ENCODE peak calls at places on chromosome 4, in six cellular contexts. V is lower lobe of right lung, J is tibial artery, Q is astrocyte of the spinal cord, M is fibroblast of lung, I is body of pancreas. A is an unnamed sample.

GRCh38 chr4:108991929-108992328 is 229.1 kb upstream of the ETNPPL start:
- DNase-seq in I (no peak), M (peak; percentile 87), J (no peak), Q (peak; percentile 75), V (no peak), A (no peak)

GRCh38 chr4:67933755-67934154 is 29.5 kb downstream of the TMPRSS11A start:
- DNase-seq in M (peak; percentile 71), V (no peak), J (no peak), Q (no peak), I (no peak), A (no peak)

GRCh38 chr4:139582044-139582443 is 26.0 kb upstream of the SETD7 start:
- DNase-seq in M (peak; percentile 20), J (no peak), V (no peak), I (no peak), Q (no peak), A (no peak)

GRCh38 chr4:48329976-48330375 is 11.4 kb upstream of the SLAIN2 start:
- DNase-seq in Q (peak; percentile 91), M (peak; percentile 92), I (no peak), V (no peak), J (no peak), A (no peak)

GRCh38 chr4:169117591-169118081 is 107.6 kb upstream of the CBR4 start:
- DNase-seq in I (no peak), V (no peak), M (peak; percentile 85), Q (peak; percentile 77), J (no peak), A (no peak)

GRCh38 chr4:142473218-142473959 is 372.7 kb downstream of the INPP4B start:
- DNase-seq in J (no peak), Q (no peak), I (peak; percentile 41), M (no peak), V (peak; percentile 46), A (no peak)

GRCh38 chr4:77619408-77619807 is 13.8 kb downstream of the CXCL13 start:
- DNase-seq in J (no peak), I (peak; percentile 56), M (no peak), V (no peak), Q (no peak), A (no peak)

GRCh38 chr4:182770969-182771330 is 146.2 kb downstream of the DCTD start:
- DNase-seq in I (no peak), V (no peak), J (no peak), Q (peak; percentile 48), M (peak; percentile 27), A (no peak)

GRCh38 chr4:118270492-118270891 is 82.3 kb downstream of the PRSS12 start:
- DNase-seq in I (no peak), Q (peak; percentile 72), J (no peak), V (no peak), M (peak; percentile 39), A (no peak)

GRCh38 chr4:53576676-53577372 is 14.5 kb downstream of the LNX1 start:
- DNase-seq in J (no peak), I (no peak), V (no peak), M (peak; percentile 43), Q (peak; percentile 50), A (no peak)

GRCh38 chr4:89657931-89658700 is 178.8 kb downstream of the SNCA start:
- DNase-seq in I (no peak), M (peak; percentile 25), J (no peak), V (no peak), Q (peak; percentile 57), A (no peak)

GRCh38 chr4:15670576-15670975 is 11.1 kb upstream of the FAM200B start:
- DNase-seq in M (no peak), J (no peak), V (no peak), I (no peak), Q (no peak), A (no peak)

GRCh38 chr4:124993838-124994237 is 281.3 kb upstream of the ANKRD50 start:
- DNase-seq in I (no peak), M (no peak), Q (no peak), V (no peak), J (no peak), A (no peak)

GRCh38 chr4:95728145-95728544 is 111.7 kb upstream of the PDHA2 start:
- DNase-seq in M (peak; percentile 78), Q (peak; percentile 53), V (no peak), I (no peak), J (peak; percentile 26), A (no peak)

GRCh38 chr4:30818541-30818940 is 98.4 kb downstream of the PCDH7 start:
- DNase-seq in M (no peak), Q (no peak), I (no peak), V (no peak), J (no peak), A (no peak)

GRCh38 chr4:84952004-84952403 is 14.5 kb downstream of the WDFY3 start:
- DNase-seq in M (peak; percentile 92), V (no peak), J (no peak), Q (peak; percentile 61), I (no peak), A (peak; percentile 35)

GRCh38 chr4:78565971-78566372 is 14.4 kb downstream of the ANXA3 start:
- DNase-seq in V (no peak), J (no peak), M (peak; percentile 88), Q (no peak), I (no peak), A (no peak)

GRCh38 chr4:104457308-104457981 is 37.2 kb downstream of the CXXC4 start:
- DNase-seq in Q (no peak), M (no peak), J (no peak), V (no peak), I (no peak), A (no peak)

GRCh38 chr4:104465620-104466019 is 29.1 kb downstream of the CXXC4 start:
- DNase-seq in I (no peak), Q (no peak), V (no peak), M (no peak), J (no peak), A (no peak)

GRCh38 chr4:104465201-104465600 is 29.5 kb downstream of the CXXC4 start:
- DNase-seq in M (no peak), Q (no peak), V (no peak), J (no peak), I (no peak), A (no peak)

DNA sequence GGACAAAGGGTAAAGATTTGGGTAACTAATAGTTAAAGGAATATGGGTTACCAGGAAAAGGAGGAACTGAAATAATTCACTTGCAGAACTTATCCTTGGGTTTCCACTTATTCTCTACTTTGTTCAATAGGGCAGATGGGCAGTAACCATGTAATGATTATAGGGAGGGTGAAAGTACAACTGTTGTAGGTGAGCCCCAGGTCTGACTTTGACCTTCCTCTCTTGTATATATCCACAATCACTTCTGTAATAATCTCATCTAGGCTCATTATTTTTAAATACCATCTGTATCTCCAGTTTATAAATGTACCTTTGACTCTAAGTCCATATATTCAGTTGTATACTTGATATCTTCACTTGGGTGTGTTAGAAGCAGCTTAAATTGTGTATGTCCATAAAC is 32.0 kb downstream of the CXXC4 start:
- DNase-seq in M (no peak), J (no peak), Q (no peak), I (no peak), V (no peak), A (no peak)
- H3K4me3 ChIP-seq in M (no peak overlapping the region), J (no peak overlapping the region), Q (no peak overlapping the region), I (no peak overlapping the region), V (no peak overlapping the region), A (no peak overlapping the region)

GRCh38 chr4:1576961-1577814 is 106.9 kb downstream of the FAM53A start:
- DNase-seq in J (no peak), M (no peak), I (no peak), Q (no peak), V (peak; percentile 42), A (no peak)

GRCh38 chr4:1578301-1578781 is 105.8 kb downstream of the FAM53A start:
- DNase-seq in V (peak; percentile 54), J (no peak), M (no peak), Q (no peak), I (no peak), A (peak; percentile 75)

GRCh38 chr4:1577818-1578217 is 106.3 kb downstream of the FAM53A start:
- DNase-seq in V (peak; percentile 30), M (no peak), J (no peak), I (no peak), Q (no peak), A (peak; percentile 70)

GRCh38 chr4:1579834-1580686 is 104.1 kb downstream of the FAM53A start:
- DNase-seq in J (peak; percentile 92), M (peak; percentile 45), I (peak; percentile 83), V (peak; percentile 96), Q (peak; percentile 83), A (peak; percentile 99)

DNA sequence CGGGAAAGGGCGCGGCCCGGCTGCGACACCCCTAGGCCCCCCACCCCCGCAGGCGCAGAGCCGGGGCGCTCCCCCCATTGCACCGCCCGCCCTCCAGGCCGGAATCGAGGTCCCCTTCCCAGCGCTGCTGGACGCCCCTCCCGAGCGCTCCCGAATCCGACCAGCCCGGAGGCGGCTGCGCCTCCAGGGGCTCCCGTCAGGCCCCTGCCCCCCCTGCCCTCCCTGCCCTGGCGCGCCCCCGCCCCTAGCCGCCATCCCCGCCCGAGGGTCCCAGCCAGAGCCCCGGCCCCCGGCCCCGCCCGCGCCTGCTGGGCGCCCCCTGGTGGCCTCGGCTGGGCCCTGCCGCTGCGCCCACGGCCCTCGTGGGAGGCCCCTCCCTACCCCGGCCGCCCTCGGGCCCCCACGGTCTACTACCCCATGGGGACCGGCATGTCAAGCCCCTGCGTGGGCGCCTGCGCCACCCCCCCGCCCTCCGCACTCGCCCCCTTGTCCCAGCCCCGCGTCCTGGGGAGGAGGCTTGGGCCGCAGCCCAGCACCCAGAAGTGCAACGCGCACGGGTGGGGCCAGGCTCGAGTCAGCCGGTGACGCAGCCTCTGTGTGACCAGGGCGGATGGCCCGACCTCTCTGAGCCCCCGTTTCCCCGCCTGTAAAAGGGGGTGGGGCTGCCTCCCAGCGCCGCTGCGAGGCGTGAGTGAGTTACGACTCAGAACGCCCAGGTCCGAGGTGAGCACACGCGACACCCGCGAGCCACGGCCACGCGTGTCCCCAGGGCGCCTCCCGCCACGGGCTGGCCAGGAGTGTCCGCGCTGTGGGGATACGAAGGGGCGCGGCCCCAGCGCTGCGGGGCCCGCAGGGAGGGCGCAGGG is 104.9 kb downstream of the FAM53A start:
- DNase-seq in Q (peak; percentile 33), M (peak; percentile 45), J (peak; percentile 83), I (peak; percentile 66), V (peak; percentile 91), A (peak; percentile 88)
- H3K4me3 ChIP-seq in Q (peak overlapping the region; percentile 42), M (peak overlapping the region; percentile 47), J (peak overlapping the region; percentile 58), I (peak overlapping the region; percentile 39), V (peak overlapping the region; percentile 68), A (peak overlapping the region; percentile 79)

DNA sequence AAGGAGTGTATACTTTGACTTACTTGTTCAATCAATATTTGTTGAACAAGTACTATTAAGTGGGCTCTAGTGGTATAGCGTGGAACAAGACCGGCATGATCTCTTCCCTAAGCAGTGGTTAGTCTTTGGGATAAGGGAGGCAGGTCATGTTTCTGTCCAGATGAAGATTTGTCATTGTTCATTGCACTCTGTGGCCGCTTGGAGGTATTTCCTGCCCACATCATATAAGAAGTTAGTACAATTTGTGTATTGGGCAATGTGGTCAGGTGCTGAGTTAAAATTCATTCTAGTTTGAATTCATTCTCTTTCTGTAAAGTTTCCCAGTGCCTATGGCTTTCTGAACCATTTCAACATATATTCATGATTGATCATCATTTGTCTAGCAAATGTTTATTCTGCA is 101.1 kb upstream of the SHISA3 start:
- DNase-seq in I (no peak), V (no peak), Q (no peak), M (no peak), J (no peak), A (no peak)
- H3K4me3 ChIP-seq in I (no peak overlapping the region), V (no peak overlapping the region), Q (no peak overlapping the region), M (no peak overlapping the region), J (no peak overlapping the region), A (no peak overlapping the region)

DNA sequence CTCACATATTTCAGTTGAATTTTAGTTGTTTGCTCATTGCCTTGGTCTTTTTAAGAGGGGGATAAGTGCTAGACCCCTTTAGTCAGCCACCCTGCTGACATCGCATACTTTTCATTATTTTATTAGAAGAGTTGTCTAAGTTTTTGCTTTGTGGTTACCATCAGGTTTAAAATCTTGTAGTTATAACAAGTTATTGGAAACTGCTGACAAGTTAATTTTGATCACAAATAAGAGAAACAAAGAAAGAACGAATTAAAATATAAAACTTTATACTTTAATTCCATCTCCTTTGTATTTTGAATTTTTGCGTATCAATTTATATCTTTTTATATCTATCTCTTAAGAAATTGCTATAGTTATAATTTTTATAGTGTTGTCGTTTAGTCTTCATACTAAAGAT is 679.7 kb downstream of the TECRL start:
- DNase-seq in M (no peak), V (no peak), J (no peak), Q (no peak), I (no peak), A (no peak)
- H3K4me3 ChIP-seq in M (no peak overlapping the region), V (no peak overlapping the region), J (no peak overlapping the region), Q (no peak overlapping the region), I (no peak overlapping the region), A (no peak overlapping the region)